ENCODE peak calls at places on chromosomes 7 and 10, in five cellular contexts. One of them, this sample, is unnamed.

GRCh38 chr7:45575501-45576248 is 1.5 kb downstream of the ADCY1 start:
- DNase-seq in renal cortical epithelial cell: no peak
- DNase-seq in lower leg skin: no peak
- DNase-seq in midbrain: no peak
- DNase-seq in stimulated activated CD8-positive, alpha-beta memory T cell treated with anti-CD3 and anti-CD28 coated beads, Interleukin-4, amount 100 ng/mL, for 4 hours: no peak
- DNase-seq in this sample: no peak

GRCh38 chr10:25498645-25499044 is 323.8 kb downstream of the GPR158 start:
- DNase-seq in stimulated activated CD8-positive, alpha-beta memory T cell treated with anti-CD3 and anti-CD28 coated beads, Interleukin-4, amount 100 ng/mL, for 4 hours: no peak
- DNase-seq in renal cortical epithelial cell: no peak
- DNase-seq in midbrain: no peak
- DNase-seq in lower leg skin: no peak
- DNase-seq in this sample: no peak

GRCh38 chr7:103348452-103348851 is 1.0 kb downstream of the PSMC2 start:
- DNase-seq in stimulated activated CD8-positive, alpha-beta memory T cell treated with anti-CD3 and anti-CD28 coated beads, Interleukin-4, amount 100 ng/mL, for 4 hours: no peak
- DNase-seq in lower leg skin: no peak
- DNase-seq in midbrain: no peak
- DNase-seq in renal cortical epithelial cell: no peak
- DNase-seq in this sample: no peak

GRCh38 chr10:127945335-127945734 is 38.4 kb downstream of the PTPRE start:
- DNase-seq in lower leg skin: peak
- DNase-seq in stimulated activated CD8-positive, alpha-beta memory T cell treated with anti-CD3 and anti-CD28 coated beads, Interleukin-4, amount 100 ng/mL, for 4 hours: no peak
- DNase-seq in midbrain: no peak
- DNase-seq in renal cortical epithelial cell: peak
- DNase-seq in this sample: peak

GRCh38 chr10:84267503-84268126 is 22.8 kb downstream of the RGR start:
- DNase-seq in midbrain: peak
- DNase-seq in stimulated activated CD8-positive, alpha-beta memory T cell treated with anti-CD3 and anti-CD28 coated beads, Interleukin-4, amount 100 ng/mL, for 4 hours: no peak
- DNase-seq in renal cortical epithelial cell: peak
- DNase-seq in lower leg skin: no peak
- DNase-seq in this sample: peak

GRCh38 chr10:5628798-5629788 is 37.3 kb downstream of the ASB13 start:
- DNase-seq in renal cortical epithelial cell: no peak
- DNase-seq in stimulated activated CD8-positive, alpha-beta memory T cell treated with anti-CD3 and anti-CD28 coated beads, Interleukin-4, amount 100 ng/mL, for 4 hours: no peak
- DNase-seq in lower leg skin: no peak
- DNase-seq in midbrain: no peak
- DNase-seq in this sample: peak

GRCh38 chr7:137946015-137946414 is 55.9 kb downstream of the CREB3L2 start:
- DNase-seq in stimulated activated CD8-positive, alpha-beta memory T cell treated with anti-CD3 and anti-CD28 coated beads, Interleukin-4, amount 100 ng/mL, for 4 hours: no peak
- DNase-seq in renal cortical epithelial cell: no peak
- DNase-seq in lower leg skin: no peak
- DNase-seq in midbrain: no peak
- DNase-seq in this sample: no peak

GRCh38 chr10:114680557-114681117 is 22.6 kb upstream of the ABLIM1 start:
- DNase-seq in stimulated activated CD8-positive, alpha-beta memory T cell treated with anti-CD3 and anti-CD28 coated beads, Interleukin-4, amount 100 ng/mL, for 4 hours: no peak
- DNase-seq in renal cortical epithelial cell: no peak
- DNase-seq in midbrain: no peak
- DNase-seq in lower leg skin: no peak
- DNase-seq in this sample: no peak

GRCh38 chr7:1289681-1290261 is 57.1 kb downstream of the UNCX start:
- DNase-seq in lower leg skin: no peak
- DNase-seq in midbrain: no peak
- DNase-seq in stimulated activated CD8-positive, alpha-beta memory T cell treated with anti-CD3 and anti-CD28 coated beads, Interleukin-4, amount 100 ng/mL, for 4 hours: no peak
- DNase-seq in renal cortical epithelial cell: no peak
- DNase-seq in this sample: peak

GRCh38 chr10:1123198-1123597 is 67.0 kb downstream of the WDR37 start:
- DNase-seq in midbrain: no peak
- DNase-seq in lower leg skin: no peak
- DNase-seq in renal cortical epithelial cell: no peak
- DNase-seq in stimulated activated CD8-positive, alpha-beta memory T cell treated with anti-CD3 and anti-CD28 coated beads, Interleukin-4, amount 100 ng/mL, for 4 hours: no peak
- DNase-seq in this sample: no peak

GRCh38 chr7:110502893-110503465 is 587.9 kb upstream of the LRRN3 start:
- DNase-seq in midbrain: no peak
- DNase-seq in renal cortical epithelial cell: peak
- DNase-seq in stimulated activated CD8-positive, alpha-beta memory T cell treated with anti-CD3 and anti-CD28 coated beads, Interleukin-4, amount 100 ng/mL, for 4 hours: no peak
- DNase-seq in lower leg skin: no peak
- DNase-seq in this sample: peak

GRCh38 chr7:121985476-121985875 is 112.5 kb downstream of the PTPRZ1 start:
- DNase-seq in lower leg skin: no peak
- DNase-seq in midbrain: no peak
- DNase-seq in stimulated activated CD8-positive, alpha-beta memory T cell treated with anti-CD3 and anti-CD28 coated beads, Interleukin-4, amount 100 ng/mL, for 4 hours: no peak
- DNase-seq in renal cortical epithelial cell: no peak
- DNase-seq in this sample: no peak

GRCh38 chr7:157952841-157953645 is 616.2 kb downstream of the DNAJB6 start:
- DNase-seq in midbrain: no peak
- DNase-seq in stimulated activated CD8-positive, alpha-beta memory T cell treated with anti-CD3 and anti-CD28 coated beads, Interleukin-4, amount 100 ng/mL, for 4 hours: no peak
- DNase-seq in lower leg skin: no peak
- DNase-seq in renal cortical epithelial cell: no peak
- DNase-seq in this sample: no peak

GRCh38 chr7:133854739-133855138 is 272.4 kb upstream of the LRGUK start:
- DNase-seq in midbrain: peak
- DNase-seq in renal cortical epithelial cell: peak
- DNase-seq in stimulated activated CD8-positive, alpha-beta memory T cell treated with anti-CD3 and anti-CD28 coated beads, Interleukin-4, amount 100 ng/mL, for 4 hours: no peak
- DNase-seq in lower leg skin: no peak
- DNase-seq in this sample: peak

GRCh38 chr10:124740374-124741280 is 3.6 kb downstream of the FAM53B start:
- DNase-seq in renal cortical epithelial cell: peak
- DNase-seq in stimulated activated CD8-positive, alpha-beta memory T cell treated with anti-CD3 and anti-CD28 coated beads, Interleukin-4, amount 100 ng/mL, for 4 hours: no peak
- DNase-seq in lower leg skin: no peak
- DNase-seq in midbrain: peak
- DNase-seq in this sample: peak

GRCh38 chr10:132613566-132614348 is 76.2 kb downstream of the INPP5A start:
- DNase-seq in midbrain: no peak
- DNase-seq in renal cortical epithelial cell: no peak
- DNase-seq in lower leg skin: no peak
- DNase-seq in stimulated activated CD8-positive, alpha-beta memory T cell treated with anti-CD3 and anti-CD28 coated beads, Interleukin-4, amount 100 ng/mL, for 4 hours: no peak
- DNase-seq in this sample: no peak

GRCh38 chr10:67127441-67127840 is 201.6 kb downstream of the LRRTM3 start:
- DNase-seq in stimulated activated CD8-positive, alpha-beta memory T cell treated with anti-CD3 and anti-CD28 coated beads, Interleukin-4, amount 100 ng/mL, for 4 hours: no peak
- DNase-seq in lower leg skin: no peak
- DNase-seq in midbrain: no peak
- DNase-seq in renal cortical epithelial cell: peak
- DNase-seq in this sample: no peak

GRCh38 chr7:7384228-7384627 is 151.4 kb downstream of the COL28A1 start:
- DNase-seq in stimulated activated CD8-positive, alpha-beta memory T cell treated with anti-CD3 and anti-CD28 coated beads, Interleukin-4, amount 100 ng/mL, for 4 hours: no peak
- DNase-seq in lower leg skin: no peak
- DNase-seq in midbrain: no peak
- DNase-seq in renal cortical epithelial cell: no peak
- DNase-seq in this sample: no peak

GRCh38 chr7:16670747-16671344 is 24.9 kb downstream of the BZW2 start:
- DNase-seq in midbrain: no peak
- DNase-seq in lower leg skin: no peak
- DNase-seq in renal cortical epithelial cell: no peak
- DNase-seq in stimulated activated CD8-positive, alpha-beta memory T cell treated with anti-CD3 and anti-CD28 coated beads, Interleukin-4, amount 100 ng/mL, for 4 hours: no peak
- DNase-seq in this sample: no peak

GRCh38 chr10:96683065-96683464 is 37.2 kb downstream of the PIK3AP1 start:
- DNase-seq in stimulated activated CD8-positive, alpha-beta memory T cell treated with anti-CD3 and anti-CD28 coated beads, Interleukin-4, amount 100 ng/mL, for 4 hours: no peak
- DNase-seq in midbrain: no peak
- DNase-seq in renal cortical epithelial cell: no peak
- DNase-seq in lower leg skin: no peak
- DNase-seq in this sample: peak

GRCh38 chr10:49071221-49071761 is 44.0 kb downstream of the VSTM4 start:
- DNase-seq in midbrain: no peak
- DNase-seq in stimulated activated CD8-positive, alpha-beta memory T cell treated with anti-CD3 and anti-CD28 coated beads, Interleukin-4, amount 100 ng/mL, for 4 hours: no peak
- DNase-seq in lower leg skin: peak
- DNase-seq in renal cortical epithelial cell: peak
- DNase-seq in this sample: no peak

GRCh38 chr7:1963575-1963974 is 269.2 kb downstream of the MAD1L1 start:
- DNase-seq in stimulated activated CD8-positive, alpha-beta memory T cell treated with anti-CD3 and anti-CD28 coated beads, Interleukin-4, amount 100 ng/mL, for 4 hours: no peak
- DNase-seq in lower leg skin: no peak
- DNase-seq in midbrain: no peak
- DNase-seq in renal cortical epithelial cell: no peak
- DNase-seq in this sample: no peak

GRCh38 chr10:33416691-33417090 is 82.2 kb upstream of the NRP1 start:
- DNase-seq in renal cortical epithelial cell: no peak
- DNase-seq in stimulated activated CD8-positive, alpha-beta memory T cell treated with anti-CD3 and anti-CD28 coated beads, Interleukin-4, amount 100 ng/mL, for 4 hours: no peak
- DNase-seq in lower leg skin: no peak
- DNase-seq in midbrain: no peak
- DNase-seq in this sample: no peak

GRCh38 chr7:1027285-1028043 is 16.9 kb upstream of the GPR146 start:
- DNase-seq in renal cortical epithelial cell: peak
- DNase-seq in lower leg skin: no peak
- DNase-seq in midbrain: no peak
- DNase-seq in stimulated activated CD8-positive, alpha-beta memory T cell treated with anti-CD3 and anti-CD28 coated beads, Interleukin-4, amount 100 ng/mL, for 4 hours: no peak
- DNase-seq in this sample: peak

GRCh38 chr7:2417981-2418481 is 14.6 kb downstream of the CHST12 start:
- DNase-seq in midbrain: no peak
- DNase-seq in renal cortical epithelial cell: peak
- DNase-seq in lower leg skin: no peak
- DNase-seq in stimulated activated CD8-positive, alpha-beta memory T cell treated with anti-CD3 and anti-CD28 coated beads, Interleukin-4, amount 100 ng/mL, for 4 hours: peak
- DNase-seq in this sample: no peak

GRCh38 chr10:114077815-114078219 is 34.2 kb downstream of the ADRB1 start:
- DNase-seq in renal cortical epithelial cell: no peak
- DNase-seq in stimulated activated CD8-positive, alpha-beta memory T cell treated with anti-CD3 and anti-CD28 coated beads, Interleukin-4, amount 100 ng/mL, for 4 hours: no peak
- DNase-seq in lower leg skin: no peak
- DNase-seq in midbrain: no peak
- DNase-seq in this sample: no peak

GRCh38 chr10:109978481-109978880 is 29.3 kb upstream of the ADD3 start:
- DNase-seq in midbrain: peak
- DNase-seq in stimulated activated CD8-positive, alpha-beta memory T cell treated with anti-CD3 and anti-CD28 coated beads, Interleukin-4, amount 100 ng/mL, for 4 hours: peak
- DNase-seq in lower leg skin: peak
- DNase-seq in renal cortical epithelial cell: peak
- DNase-seq in this sample: peak

GRCh38 chr7:28806841-28807240 is 151.3 kb downstream of the TRIL start:
- DNase-seq in renal cortical epithelial cell: no peak
- DNase-seq in stimulated activated CD8-positive, alpha-beta memory T cell treated with anti-CD3 and anti-CD28 coated beads, Interleukin-4, amount 100 ng/mL, for 4 hours: no peak
- DNase-seq in midbrain: no peak
- DNase-seq in lower leg skin: no peak
- DNase-seq in this sample: peak

GRCh38 chr10:6259153-6259552 is 56.4 kb downstream of the PFKFB3 start:
- DNase-seq in stimulated activated CD8-positive, alpha-beta memory T cell treated with anti-CD3 and anti-CD28 coated beads, Interleukin-4, amount 100 ng/mL, for 4 hours: no peak
- DNase-seq in renal cortical epithelial cell: no peak
- DNase-seq in lower leg skin: no peak
- DNase-seq in midbrain: no peak
- DNase-seq in this sample: no peak

GRCh38 chr7:13911920-13912319 is 77.5 kb downstream of the ETV1 start:
- DNase-seq in renal cortical epithelial cell: no peak
- DNase-seq in midbrain: no peak
- DNase-seq in lower leg skin: no peak
- DNase-seq in stimulated activated CD8-positive, alpha-beta memory T cell treated with anti-CD3 and anti-CD28 coated beads, Interleukin-4, amount 100 ng/mL, for 4 hours: no peak
- DNase-seq in this sample: no peak